ENCODE peak calls at places on chromosomes 5 and 9, in ten cellular contexts. I, M, Y, L, K, F, W, C, O and X are unnamed samples.

GRCh38 chr5:146291421-146292074 is 47.1 kb upstream of the POU4F3 start:
- DNase-seq in Y (no peak), M (peak; percentile 68), W (no peak), K (no peak), C (peak; percentile 50), O (peak; percentile 13), F (no peak), I (no peak), L (peak; percentile 51), X (peak; percentile 18)

GRCh38 chr9:136700959-136701664 is 11.3 kb upstream of the DIPK1B start:
- DNase-seq in Y (peak; percentile 35), I (no peak), O (no peak), M (no peak), C (no peak), W (peak; percentile 62), F (no peak), K (peak; percentile 62), L (no peak), X (no peak)

GRCh38 chr9:88313364-88314220 is 74.7 kb upstream of the SPIN1 start:
- DNase-seq in L (no peak), Y (no peak), W (no peak), K (no peak), C (no peak), I (no peak), F (no peak), O (no peak), M (no peak), X (no peak)

GRCh38 chr5:151719228-151719861 is 32.6 kb upstream of the SPARC start:
- DNase-seq in O (peak; percentile 69), L (no peak), W (no peak), M (peak; percentile 74), Y (no peak), F (no peak), K (no peak), C (peak; percentile 38), I (peak; percentile 50), X (no peak)

GRCh38 chr5:51172853-51173635 is 210.2 kb upstream of the ISL1 start:
- DNase-seq in F (no peak), W (no peak), I (no peak), K (no peak), Y (no peak), L (no peak), M (no peak), O (no peak), C (no peak), X (no peak)

GRCh38 chr5:13735686-13736085 is 208.8 kb downstream of the DNAH5 start:
- DNase-seq in M (no peak), Y (no peak), O (no peak), W (no peak), L (no peak), C (peak; percentile 48), K (no peak), F (no peak), I (no peak), X (no peak)

GRCh38 chr5:42813533-42813932 is 1.8 kb upstream of the SELENOP start:
- DNase-seq in L (no peak), K (no peak), M (no peak), O (no peak), I (no peak), F (no peak), C (peak; percentile 15), Y (no peak), W (no peak), X (no peak)

GRCh38 chr5:146947181-146947941 is 68.8 kb upstream of the PPP2R2B start:
- DNase-seq in Y (no peak), O (no peak), W (no peak), L (no peak), K (no peak), C (peak; percentile 5), M (peak; percentile 12), I (peak; percentile 17), F (peak; percentile 14), X (no peak)

GRCh38 chr9:126788631-126789349 is 16.1 kb upstream of the ZBTB43 start:
- DNase-seq in F (peak; percentile 25), O (peak; percentile 47), C (peak; percentile 86), K (no peak), W (no peak), I (no peak), M (peak; percentile 22), Y (no peak), L (peak; percentile 64), X (peak; percentile 82)

GRCh38 chr5:31186672-31187267 is 6.7 kb upstream of the CDH6 start:
- DNase-seq in O (peak; percentile 26), I (no peak), Y (no peak), C (peak; percentile 58), K (no peak), M (peak; percentile 66), W (no peak), L (peak; percentile 63), F (peak; percentile 35), X (no peak)

GRCh38 chr9:17532461-17532860 is 46.4 kb upstream of the SH3GL2 start:
- DNase-seq in C (no peak), O (no peak), M (no peak), W (no peak), Y (no peak), F (no peak), L (no peak), K (no peak), I (no peak), X (no peak)

GRCh38 chr9:131485206-131485605 is 17.5 kb upstream of the POMT1 start:
- DNase-seq in W (no peak), Y (no peak), F (no peak), L (no peak), K (no peak), C (no peak), M (no peak), O (no peak), I (no peak), X (no peak)

GRCh38 chr5:32339198-32339597 is 26.5 kb upstream of the MTMR12 start:
- DNase-seq in M (no peak), F (no peak), C (no peak), W (no peak), O (no peak), Y (no peak), K (no peak), I (no peak), L (peak; percentile 49), X (no peak)

GRCh38 chr9:130607640-130608420 is 28.5 kb downstream of the FUBP3 start:
- DNase-seq in O (peak; percentile 6), F (no peak), M (peak; percentile 40), I (peak; percentile 15), L (peak; percentile 6), K (no peak), Y (no peak), C (peak; percentile 18), W (no peak), X (no peak)

GRCh38 chr5:142821733-142822487 is 51.7 kb downstream of the ARHGAP26 start:
- DNase-seq in W (no peak), F (peak; percentile 68), I (peak; percentile 76), K (no peak), Y (no peak), L (peak; percentile 88), O (peak; percentile 79), C (peak; percentile 99), M (peak; percentile 67), X (peak; percentile 89)

GRCh38 chr5:57298985-57299491 is 125.2 kb downstream of the GPBP1 start:
- DNase-seq in K (peak; percentile 32), I (peak; percentile 12), Y (no peak), W (peak; percentile 16), O (peak; percentile 78), F (peak; percentile 84), C (peak; percentile 76), M (peak; percentile 95), L (peak; percentile 91), X (peak; percentile 59)

GRCh38 chr9:22389271-22389670 is 57.4 kb upstream of the DMRTA1 start:
- DNase-seq in O (no peak), Y (no peak), F (no peak), C (no peak), L (no peak), W (no peak), I (no peak), K (no peak), M (no peak), X (no peak)

GRCh38 chr5:110510146-110510545 is 216.3 kb downstream of the TMEM232 start:
- DNase-seq in L (no peak), C (no peak), F (no peak), K (no peak), Y (no peak), I (no peak), M (no peak), O (no peak), W (no peak), X (no peak)

GRCh38 chr9:135214054-135214640 is 126.7 kb downstream of the OLFM1 start:
- DNase-seq in C (no peak), F (no peak), I (no peak), Y (no peak), L (no peak), K (no peak), W (no peak), O (no peak), M (no peak), X (no peak)

GRCh38 chr9:71446499-71447411 is 321.6 kb downstream of the CEMIP2 start:
- DNase-seq in C (peak; percentile 40), L (peak; percentile 65), Y (no peak), M (peak; percentile 68), O (peak; percentile 48), W (no peak), I (peak; percentile 65), K (no peak), F (peak; percentile 23), X (peak; percentile 16)

GRCh38 chr5:171390883-171391677 is 3.4 kb downstream of the NPM1 start:
- DNase-seq in M (no peak), L (no peak), Y (no peak), O (no peak), I (no peak), K (no peak), W (no peak), F (no peak), C (no peak), X (no peak)